ENCODE peak calls at places on chromosome 1, in five cellular contexts. M, B, O, E and Y are unnamed samples.

GRCh38 chr1:218933526-218933925 is 240.2 kb upstream of the LYPLAL1 start:
- DNase-seq in B (no peak), O (no peak), M (no peak), E (no peak), Y (no peak)

GRCh38 chr1:113040041-113040440 is 33.0 kb upstream of the LRIG2 start:
- DNase-seq in E (no peak), M (no peak), B (no peak), O (no peak), Y (peak; percentile 52)

GRCh38 chr1:231636157-231636556 is 9.6 kb downstream of the DISC1 start:
- DNase-seq in B (no peak), O (no peak), E (peak; percentile 38), M (no peak), Y (no peak)

GRCh38 chr1:10870493-10871096 is 74.1 kb upstream of the CASZ1 start:
- DNase-seq in B (no peak), E (no peak), O (no peak), M (no peak), Y (no peak)

GRCh38 chr1:204685236-204686006 is at the start of gene LRRN2:
- DNase-seq in B (peak; percentile 63), E (no peak), O (no peak), M (no peak), Y (peak; percentile 85)

GRCh38 chr1:48080343-48081255 is 83.4 kb upstream of the TRABD2B start:
- DNase-seq in E (no peak), M (no peak), O (no peak), B (no peak), Y (no peak)

GRCh38 chr1:151165281-151165737 is 393 bp downstream of the LYSMD1 start:
- DNase-seq in E (peak; percentile 67), M (no peak), B (peak; percentile 62), O (no peak), Y (peak; percentile 67)

GRCh38 chr1:84884671-84885389 is 8.2 kb downstream of the LPAR3 start:
- DNase-seq in M (no peak), E (no peak), O (no peak), B (no peak), Y (no peak)

GRCh38 chr1:111989531-111990025 is at the start of gene KCND3:
- DNase-seq in M (no peak), E (no peak), B (peak; percentile 56), O (no peak), Y (peak; percentile 81)

GRCh38 chr1:219220945-219221344 is 47.3 kb downstream of the LYPLAL1 start:
- DNase-seq in B (no peak), O (no peak), E (no peak), M (no peak), Y (no peak)

GRCh38 chr1:35043498-35043897 is 11.8 kb upstream of the ZMYM6 start:
- DNase-seq in M (no peak), O (no peak), E (no peak), B (no peak), Y (no peak)

GRCh38 chr1:233386336-233386735 is 58.8 kb downstream of the MAP3K21 start:
- DNase-seq in E (no peak), B (no peak), M (no peak), O (no peak), Y (no peak)

GRCh38 chr1:228131736-228132135 is 8.3 kb upstream of the GUK1 start:
- DNase-seq in B (peak; percentile 2), O (no peak), M (no peak), E (no peak), Y (no peak)

GRCh38 chr1:100721502-100722205 is 2.1 kb downstream of the VCAM1 start:
- DNase-seq in M (no peak), B (no peak), O (no peak), E (no peak), Y (no peak)

GRCh38 chr1:192170196-192170984 is 12.1 kb downstream of the RGS18 start:
- DNase-seq in M (no peak), O (no peak), B (no peak), E (no peak), Y (no peak)

GRCh38 chr1:157961805-157962762 is 31.4 kb upstream of the KIRREL1 start:
- DNase-seq in B (no peak), O (no peak), M (no peak), E (no peak), Y (no peak)

GRCh38 chr1:169595764-169596711 is 9.8 kb upstream of the F5 start:
- DNase-seq in M (no peak), O (no peak), B (peak; percentile 47), E (no peak), Y (no peak)

GRCh38 chr1:36919491-36920145 is 114.7 kb downstream of the GRIK3 start:
- DNase-seq in M (no peak), B (no peak), E (no peak), O (no peak), Y (no peak)

GRCh38 chr1:93686497-93687250 is 5.0 kb upstream of the BCAR3 start:
- DNase-seq in B (no peak), E (no peak), O (no peak), M (no peak), Y (no peak)

GRCh38 chr1:52139817-52140540 is 1.9 kb upstream of the ZFYVE9 start:
- DNase-seq in M (peak; percentile 13), O (peak; percentile 39), E (no peak), B (no peak), Y (no peak)

GRCh38 chr1:108708726-108709660 is 3.7 kb upstream of the FNDC7 start:
- DNase-seq in M (peak; percentile 52), O (peak; percentile 55), E (no peak), B (peak; percentile 40), Y (no peak)

GRCh38 chr1:248055261-248055660 is 8.6 kb downstream of the OR2L3 start:
- DNase-seq in E (no peak), O (no peak), M (no peak), B (no peak), Y (no peak)

GRCh38 chr1:187877220-187877619 is 1048.5 kb downstream of the PLA2G4A start:
- DNase-seq in M (no peak), E (no peak), B (no peak), O (no peak), Y (no peak)

GRCh38 chr1:17218939-17219338 is 14.0 kb downstream of the PADI1 start:
- DNase-seq in M (no peak), B (no peak), O (no peak), E (no peak), Y (no peak)

GRCh38 chr1:176515310-176515709 is 52.3 kb downstream of the PAPPA2 start:
- DNase-seq in E (no peak), O (no peak), M (no peak), B (no peak), Y (no peak)

GRCh38 chr1:157691285-157691920 is 9.2 kb downstream of the FCRL3 start:
- DNase-seq in O (no peak), B (peak; percentile 63), M (no peak), E (peak; percentile 5), Y (peak; percentile 42)

GRCh38 chr1:209435654-209436566 is 147.6 kb upstream of the CAMK1G start:
- DNase-seq in B (peak; percentile 82), O (no peak), E (peak; percentile 57), M (peak; percentile 27), Y (peak; percentile 86)

GRCh38 chr1:231423648-231424047 is 1.6 kb upstream of the EGLN1 start:
- DNase-seq in B (no peak), E (no peak), M (no peak), O (no peak), Y (no peak)

GRCh38 chr1:108568589-108568988 is 8.7 kb downstream of the EEIG2 start:
- DNase-seq in O (no peak), B (no peak), E (no peak), M (no peak), Y (no peak)

GRCh38 chr1:37989381-37989930 is 366 bp downstream of the SF3A3 start:
- DNase-seq in B (no peak), M (no peak), E (no peak), O (no peak), Y (peak; percentile 47)

GRCh38 chr1:58580186-58580585 is 3.1 kb upstream of the TACSTD2 start:
- DNase-seq in O (no peak), M (no peak), B (no peak), E (no peak), Y (no peak)

GRCh38 chr1:93519196-93519825 is 71.4 kb downstream of the FNBP1L start:
- DNase-seq in B (no peak), E (no peak), M (no peak), O (no peak), Y (no peak)

GRCh38 chr1:20443703-20444587 is 42.1 kb downstream of the CAMK2N1 start:
- DNase-seq in O (no peak), M (no peak), E (no peak), B (no peak), Y (no peak)

GRCh38 chr1:115655307-115655664 is 13.5 kb downstream of the VANGL1 start:
- DNase-seq in M (no peak), O (no peak), B (no peak), E (no peak), Y (no peak)

GRCh38 chr1:151820940-151821339 is 10.7 kb downstream of the RORC start:
- DNase-seq in O (peak; percentile 24), B (no peak), M (no peak), E (no peak), Y (peak; percentile 89)

GRCh38 chr1:80171101-80171500 is 1164.6 kb upstream of the ADGRL4 start:
- DNase-seq in B (no peak), O (no peak), M (no peak), E (no peak), Y (no peak)

GRCh38 chr1:116375165-116375883 is 2.3 kb downstream of the ATP1A1 start:
- DNase-seq in E (no peak), O (no peak), B (no peak), M (no peak), Y (no peak)